ENCODE peak calls at places on chromosomes 1 and 21, in seven cellular contexts. J is ovary, L is Panc1, W is uterus, S is left lung, B is vagina, T is dorsolateral prefrontal cortex. A is an unnamed sample.

GRCh38 chr21:41848533-41848932 is 30.6 kb downstream of the PRDM15 start:
- DNase-seq in S (no peak), J (no peak), T (no peak), L (no peak), B (no peak), W (no peak), A (no peak)

GRCh38 chr1:77874804-77875445 is 13.5 kb upstream of the NEXN start:
- DNase-seq in L (no peak), W (no peak), B (no peak), T (no peak), J (no peak), S (no peak), A (no peak)

GRCh38 chr1:159469921-159470595 is 30.5 kb downstream of the OR10J1 start:
- DNase-seq in T (no peak), J (no peak), S (no peak), W (no peak), B (no peak), L (no peak), A (no peak)

GRCh38 chr1:234586892-234587445 is 23.0 kb downstream of the IRF2BP2 start:
- DNase-seq in J (no peak), L (no peak), W (no peak), S (no peak), B (no peak), T (no peak), A (no peak)

GRCh38 chr1:53541761-53542550 is 82.8 kb downstream of the DMRTB1 start:
- DNase-seq in T (no peak), W (peak), J (no peak), S (peak), L (no peak), B (no peak), A (no peak)

GRCh38 chr1:177800386-177801058 is 169.3 kb downstream of the SEC16B start:
- DNase-seq in T (no peak), L (no peak), S (no peak), B (no peak), W (no peak), J (no peak), A (no peak)

GRCh38 chr1:206563367-206563953 is 48.8 kb downstream of the EIF2D start:
- DNase-seq in L (no peak), J (no peak), T (no peak), B (no peak), W (no peak), S (no peak), A (no peak)

GRCh38 chr1:147647796-147648633 is 22.3 kb downstream of the ACP6 start:
- DNase-seq in J (no peak), L (no peak), B (no peak), T (no peak), W (no peak), S (no peak), A (no peak)

GRCh38 chr1:233289676-233290075 is 5.8 kb downstream of the PCNX2 start:
- DNase-seq in L (no peak), J (no peak), B (no peak), S (no peak), W (no peak), T (peak), A (no peak)

GRCh38 chr1:112061852-112062451 is 72.5 kb upstream of the KCND3 start:
- DNase-seq in L (no peak), S (no peak), W (no peak), J (no peak), B (no peak), T (no peak), A (no peak)

GRCh38 chr1:2221271-2221670 is 6.8 kb upstream of the SKI start:
- DNase-seq in T (no peak), J (no peak), S (no peak), W (no peak), L (no peak), B (no peak), A (no peak)

GRCh38 chr1:2226525-2227340 is 1.4 kb upstream of the SKI start:
- DNase-seq in W (peak), B (peak), L (no peak), S (peak), T (peak), J (peak), A (no peak)

GRCh38 chr1:2224621-2225020 is 3.5 kb upstream of the SKI start:
- DNase-seq in T (no peak), J (peak), W (no peak), L (no peak), S (peak), B (no peak), A (no peak)

GRCh38 chr1:2225029-2225428 is 3.1 kb upstream of the SKI start:
- DNase-seq in L (no peak), B (no peak), W (no peak), S (no peak), J (peak), T (no peak), A (no peak)

GRCh38 chr1:2224170-2224584 is 3.9 kb upstream of the SKI start:
- DNase-seq in T (no peak), S (no peak), L (no peak), J (no peak), B (no peak), W (no peak), A (no peak)
- TF ChIP-seq CTCF in T (no peak), S (no peak), L (no peak), J (no peak), B (no peak), W (no peak), A (no peak)

DNA sequence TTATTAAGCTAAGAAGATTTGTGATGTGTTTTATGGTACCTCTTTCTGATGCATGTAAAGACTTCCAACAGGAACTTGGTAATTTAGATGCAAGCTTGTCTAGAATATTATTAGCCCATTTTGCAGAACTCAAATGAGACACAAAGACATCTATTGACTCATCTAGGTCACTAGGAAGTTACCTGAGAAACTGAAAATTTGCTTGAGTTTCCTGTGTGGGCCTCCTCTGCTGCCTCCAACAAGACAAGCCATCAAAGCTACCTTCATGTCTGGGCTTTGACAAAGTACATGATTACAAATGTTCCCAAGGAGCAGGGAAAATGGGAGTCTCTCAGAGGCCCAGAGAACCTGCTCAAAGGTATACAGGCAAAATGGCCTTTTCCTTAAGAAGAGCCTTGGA is 5.6 kb downstream of the RUNX1 start:
- DNase-seq in J (no peak), W (no peak), T (no peak), B (no peak), L (no peak), S (no peak), A (no peak)
- H3K4me3 ChIP-seq in J (no peak), W (no peak), T (no peak), B (no peak), L (no peak), S (no peak), A (no peak)

DNA sequence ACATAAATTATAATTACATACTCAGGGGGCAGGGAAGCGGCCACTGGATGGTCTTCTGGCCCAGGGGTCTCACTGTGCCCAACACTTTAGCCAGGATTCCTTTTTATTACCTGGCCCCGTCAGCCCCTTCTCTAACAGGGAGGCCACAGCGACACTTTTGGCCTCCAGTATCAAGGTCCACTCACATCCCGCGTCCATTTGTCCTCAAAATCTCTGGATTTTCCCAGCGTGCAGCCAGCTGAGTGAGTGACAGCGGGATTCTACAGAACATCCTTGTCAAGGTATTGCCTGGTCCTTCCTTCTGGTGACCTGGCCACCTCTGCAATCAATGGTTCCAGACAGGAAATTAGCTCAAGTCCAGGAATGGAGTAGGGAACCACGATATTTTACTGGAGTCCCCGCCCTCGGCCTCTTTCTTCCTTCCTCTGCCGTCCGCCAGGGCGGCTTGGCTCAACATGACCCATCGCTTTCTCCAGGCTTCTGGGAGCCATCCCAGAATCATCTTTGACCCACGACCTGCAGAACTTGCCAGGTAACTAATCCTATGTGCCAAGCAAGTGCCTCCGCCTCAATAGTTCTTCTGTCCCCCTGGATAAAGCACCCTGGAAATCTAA is 2.7 kb upstream of the COL6A2 start:
- DNase-seq in S (no peak), W (no peak), B (peak), J (peak), L (no peak), T (no peak), A (no peak)
- H3K27ac ChIP-seq in S (no peak), W (peak), B (peak), J (no peak), L (no peak), T (no peak), A (peak)

GRCh38 chr1:201944002-201944401 is 2.3 kb downstream of the LMOD1 start:
- DNase-seq in W (no peak), S (no peak), J (no peak), T (no peak), B (no peak), L (no peak), A (no peak)

GRCh38 chr1:201939271-201939973 is 6.9 kb downstream of the LMOD1 start:
- DNase-seq in J (no peak), W (no peak), B (no peak), S (no peak), L (no peak), T (no peak), A (no peak)

GRCh38 chr1:201942129-201942495 is 4.2 kb downstream of the LMOD1 start:
- DNase-seq in L (no peak), W (no peak), J (no peak), B (no peak), T (no peak), S (no peak), A (no peak)

GRCh38 chr1:201938440-201939005 is 7.8 kb downstream of the LMOD1 start:
- DNase-seq in W (no peak), L (no peak), J (no peak), T (no peak), B (no peak), S (no peak), A (no peak)

GRCh38 chr1:201941420-201942128 is 4.8 kb downstream of the LMOD1 start:
- DNase-seq in L (no peak), J (peak), B (no peak), W (peak), T (no peak), S (no peak), A (no peak)
- TF ChIP-seq CTCF in L (no peak), J (no peak), B (no peak), W (no peak), T (no peak), S (no peak), A (no peak)

GRCh38 chr1:6460349-6461236 is 5.4 kb downstream of the TNFRSF25 start:
- DNase-seq in T (no peak), J (no peak), S (no peak), L (no peak), B (no peak), W (no peak), A (no peak)
- H3K4me3 ChIP-seq in T (no peak), J (no peak), S (no peak), L (no peak), B (peak), W (no peak), A (peak)

DNA sequence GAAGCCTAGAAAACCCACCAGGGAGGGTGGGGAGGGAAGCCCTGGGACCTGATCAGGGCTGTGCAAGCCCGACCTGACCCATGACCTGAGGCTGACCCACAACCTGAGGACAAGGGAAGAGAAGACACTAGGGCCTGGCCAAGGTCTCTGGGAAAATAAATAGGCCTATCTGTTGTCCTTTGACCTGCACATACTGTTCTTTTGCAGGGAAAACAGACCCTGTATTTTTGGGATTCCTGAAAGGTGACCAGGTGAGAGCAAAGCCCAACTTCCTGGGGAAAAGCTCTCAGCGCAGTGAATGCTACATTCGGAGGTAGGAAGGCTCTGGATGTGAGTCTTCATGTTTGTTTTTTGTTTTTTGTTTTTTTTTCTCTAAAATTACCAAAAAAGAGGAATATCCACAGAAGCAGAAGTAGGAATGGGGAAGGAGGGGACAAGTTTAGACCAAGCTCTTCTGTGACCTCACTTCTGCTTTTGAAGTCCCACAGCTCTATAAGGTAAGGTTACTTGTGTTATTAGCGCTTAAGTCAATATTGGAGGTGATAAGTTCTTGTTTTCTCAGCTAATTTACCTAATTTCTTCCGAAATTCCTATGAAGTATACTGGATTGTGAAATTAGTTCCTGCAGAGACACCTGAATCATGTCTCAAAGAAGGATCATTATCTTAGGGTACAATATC is 26.2 kb upstream of the LYST start:
- DNase-seq in B (no peak), J (no peak), S (no peak), L (no peak), W (no peak), T (no peak), A (no peak)
- H3K27ac ChIP-seq in B (no peak), J (no peak), S (peak), L (peak), W (no peak), T (peak), A (no peak)